ENCODE peak calls at places on chromosomes 16 and 17, in four cellular contexts. J is HFFc6; Q is WTC11; M is CD8-positive, alpha-beta T cell. E is an unnamed sample.
A peak's percentile ranks its signal among the peaks of the same experiment; 100 is the strongest.

GRCh38 chr17:78346605-78347250 is 13.1 kb downstream of the SOCS3 start:
- DNase-seq in Q (no peak), J (peak; percentile 27), M (no peak), E (no peak)

GRCh38 chr17:65723356-65723928 is 162.0 kb upstream of the AXIN2 start:
- DNase-seq in M (no peak), J (peak; percentile 3), Q (no peak), E (no peak)

GRCh38 chr17:30831257-30831656 is 509 bp upstream of the ATAD5 start:
- DNase-seq in J (no peak), M (no peak), Q (no peak), E (no peak)

GRCh38 chr16:49622084-49622390 is 233.9 kb downstream of the ZNF423 start:
- DNase-seq in J (no peak), M (no peak), Q (no peak), E (no peak)

GRCh38 chr17:77609553-77610517 is 348.7 kb upstream of the TNRC6C start:
- DNase-seq in M (peak; percentile 81), J (no peak), Q (no peak), E (no peak)

GRCh38 chr17:2598166-2598565 is 4.7 kb downstream of the PAFAH1B1 start:
- DNase-seq in M (no peak), Q (no peak), J (peak; percentile 41), E (no peak)

GRCh38 chr16:3520398-3520797 is 19.6 kb downstream of the CLUAP1 start:
- DNase-seq in J (no peak), Q (no peak), M (no peak), E (no peak)

GRCh38 chr17:83064732-83065659 is 14.4 kb upstream of the METRNL start:
- DNase-seq in Q (no peak), J (no peak), M (no peak), E (no peak)

GRCh38 chr16:79069118-79069517 is 531.4 kb downstream of the MAF start:
- DNase-seq in Q (no peak), M (no peak), J (no peak), E (no peak)

GRCh38 chr17:50181155-50181554 is 15.3 kb downstream of the SGCA start:
- DNase-seq in M (no peak), Q (no peak), J (no peak), E (no peak)

GRCh38 chr16:46658925-46659324 is 30.1 kb downstream of the VPS35 start:
- DNase-seq in Q (no peak), M (no peak), J (no peak), E (no peak)

GRCh38 chr16:81136331-81137011 is 40.3 kb upstream of the GCSH start:
- DNase-seq in J (no peak), Q (no peak), M (no peak), E (no peak)

GRCh38 chr17:80432961-80433550 is 18.1 kb downstream of the ENDOV start:
- DNase-seq in M (no peak), Q (no peak), J (no peak), E (no peak)

GRCh38 chr17:17151962-17152361 is 54.2 kb downstream of the PLD6 start:
- DNase-seq in Q (no peak), M (no peak), J (peak; percentile 95), E (no peak)

GRCh38 chr16:89957214-89957785 is 8.7 kb downstream of the DEF8 start:
- DNase-seq in J (no peak), Q (no peak), M (no peak), E (no peak)

GRCh38 chr17:59439261-59439660 is 107.8 kb downstream of the YPEL2 start:
- DNase-seq in J (no peak), M (no peak), Q (no peak), E (no peak)

GRCh38 chr17:80937501-80938356 is 53.9 kb upstream of the CHMP6 start:
- DNase-seq in Q (peak; percentile 11), J (no peak), M (no peak), E (no peak)

GRCh38 chr16:16938980-16939379 is 531.8 kb downstream of the XYLT1 start:
- DNase-seq in Q (no peak), J (no peak), M (no peak), E (no peak)

GRCh38 chr17:76122411-76123126 is 18.5 kb downstream of the FOXJ1 start:
- DNase-seq in Q (no peak), J (no peak), M (no peak), E (peak; percentile 4)

GRCh38 chr17:67855504-67856324 is 30.4 kb downstream of the BPTF start:
- DNase-seq in J (no peak), Q (no peak), M (no peak), E (no peak)

GRCh38 chr16:65105173-65105572 is 16.7 kb downstream of the CDH11 start:
- DNase-seq in J (no peak), M (no peak), Q (no peak), E (no peak)

GRCh38 chr17:76219670-76220383 is 20.5 kb downstream of the RNF157 start:
- DNase-seq in M (no peak), Q (no peak), J (no peak), E (peak; percentile 28)

GRCh38 chr16:48369765-48370164 is 15.4 kb downstream of the SIAH1 start:
- DNase-seq in M (no peak), Q (no peak), J (no peak), E (no peak)

GRCh38 chr16:88005148-88005547 is 53.9 kb downstream of the BANP start:
- DNase-seq in Q (peak; percentile 63), J (no peak), M (no peak), E (peak; percentile 53)

GRCh38 chr17:67460097-67460496 is 83.0 kb downstream of the PITPNC1 start:
- DNase-seq in J (no peak), Q (no peak), M (no peak), E (no peak)

GRCh38 chr17:34241062-34241461 is 14.0 kb upstream of the CCL2 start:
- DNase-seq in J (no peak), M (no peak), Q (no peak), E (peak; percentile 31)

GRCh38 chr17:29251969-29252866 is 5.6 kb downstream of the CRYBA1 start:
- DNase-seq in J (peak; percentile 48), Q (no peak), M (no peak), E (no peak)

GRCh38 chr16:66274335-66275110 is 92.0 kb upstream of the CDH5 start:
- DNase-seq in Q (no peak), M (no peak), J (peak; percentile 43), E (no peak)
- TF ChIP-seq CTCF in Q (no peak), M (no peak), J (peak; percentile 77), E (peak; percentile 1)

DNA sequence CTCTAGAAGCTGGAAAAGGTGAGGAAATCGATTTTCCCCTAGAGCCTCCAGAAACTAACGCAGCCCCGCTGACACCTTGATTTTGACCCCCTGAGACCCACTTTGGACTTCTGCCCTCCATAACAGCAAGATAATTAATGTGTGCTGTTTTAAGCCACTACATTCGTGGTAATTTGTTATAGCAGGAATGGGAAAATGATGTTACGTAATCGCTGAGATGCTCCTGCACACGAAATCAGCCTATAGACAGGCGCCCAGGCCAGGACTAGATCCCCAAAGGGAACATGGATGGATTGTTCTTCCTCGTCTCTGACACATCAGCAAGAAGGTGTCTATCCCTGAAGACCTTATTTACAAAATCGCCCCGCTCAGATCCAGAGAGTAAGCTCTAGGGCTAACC is 1.4 kb upstream of the MYOCD start:
- DNase-seq in M (no peak), J (no peak), Q (no peak), E (no peak)
- TF ChIP-seq CTCF in M (no peak), J (no peak), Q (no peak), E (no peak)

GRCh38 chr16:83622010-83622409 is 185.8 kb upstream of the HSBP1 start:
- DNase-seq in Q (no peak), M (no peak), J (no peak), E (no peak)

GRCh38 chr16:83624436-83625120 is 183.2 kb upstream of the HSBP1 start:
- DNase-seq in M (no peak), Q (peak; percentile 25), J (no peak), E (no peak)

GRCh38 chr16:83626204-83626603 is 181.6 kb upstream of the HSBP1 start:
- DNase-seq in J (no peak), M (no peak), Q (no peak), E (no peak)

GRCh38 chr16:83626676-83627075 is 181.1 kb upstream of the HSBP1 start:
- DNase-seq in J (no peak), Q (no peak), M (no peak), E (no peak)

GRCh38 chr16:83623091-83623730 is 184.6 kb upstream of the HSBP1 start:
- DNase-seq in Q (no peak), M (no peak), J (no peak), E (no peak)
- TF ChIP-seq CTCF in Q (no peak), M (no peak), J (no peak), E (no peak)

GRCh38 chr16:22188595-22189442 is 17.3 kb upstream of the EEF2K start:
- DNase-seq in M (peak; percentile 72), Q (peak; percentile 69), J (peak; percentile 82), E (peak; percentile 59)

GRCh38 chr16:22184615-22184968 is 21.5 kb upstream of the EEF2K start:
- DNase-seq in J (no peak), Q (no peak), M (no peak), E (no peak)

GRCh38 chr16:22188267-22188594 is 17.8 kb upstream of the EEF2K start:
- DNase-seq in J (no peak), M (no peak), Q (no peak), E (no peak)

GRCh38 chr16:22183901-22184614 is 21.8 kb downstream of the SDR42E2 start:
- DNase-seq in M (peak; percentile 41), J (no peak), Q (peak; percentile 70), E (no peak)

DNA sequence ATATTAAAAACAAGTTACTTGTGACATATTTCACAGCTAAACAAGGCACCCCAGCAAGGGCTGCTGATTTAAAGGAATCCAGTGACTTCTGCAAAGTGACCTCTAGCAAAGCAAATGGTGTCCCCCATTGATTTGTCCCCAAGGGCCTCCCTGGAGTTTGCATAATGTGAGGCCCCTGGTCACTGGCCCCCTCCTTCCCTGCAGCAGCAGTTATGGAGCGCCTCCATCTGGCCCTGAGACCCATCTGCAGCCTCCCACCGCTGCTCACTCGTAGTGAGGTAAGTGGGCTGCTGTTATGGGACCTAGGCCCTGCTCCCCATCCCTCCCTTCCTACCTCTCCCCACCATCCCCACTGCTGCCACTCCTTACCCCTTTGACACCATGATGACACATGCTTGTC is 19.6 kb upstream of the EEF2K start:
- DNase-seq in Q (peak; percentile 80), J (no peak), M (no peak), E (no peak)
- TF ChIP-seq CTCF in Q (peak; percentile 43), J (peak; percentile 68), M (no peak), E (no peak)

DNA sequence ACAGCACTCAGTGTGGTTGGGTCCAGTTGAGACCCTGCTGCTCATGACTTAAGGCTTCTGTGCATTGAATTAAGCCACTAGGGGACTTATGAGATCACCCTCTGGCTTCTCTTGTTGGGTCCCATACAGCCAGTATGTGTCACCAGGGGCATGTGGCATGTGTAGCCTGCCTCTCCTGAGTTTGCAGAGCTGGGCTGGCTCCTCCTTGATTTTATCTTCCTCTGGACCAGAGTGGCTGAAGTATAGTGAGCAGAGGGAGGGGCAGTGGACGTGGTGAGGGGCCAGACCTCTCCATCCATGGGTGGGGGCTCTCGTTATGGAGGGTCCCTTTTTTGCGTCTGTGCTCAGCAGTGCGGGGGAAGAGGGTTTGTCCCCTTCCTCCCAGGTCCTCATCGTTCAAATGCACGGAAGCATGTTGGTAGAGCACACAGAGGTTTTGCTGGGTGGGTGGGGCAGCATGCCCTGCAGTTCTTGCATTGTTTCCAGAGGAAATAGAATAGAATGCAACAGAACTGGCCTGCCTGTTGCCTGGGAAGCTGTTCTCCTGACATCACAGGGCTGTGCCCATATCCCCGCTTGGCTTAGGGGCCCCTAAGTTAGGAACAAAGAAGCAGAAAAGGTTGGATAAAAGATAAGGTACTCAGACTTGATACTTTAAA is 77.4 kb downstream of the SPECC1 start:
- DNase-seq in J (no peak), Q (no peak), M (no peak), E (peak; percentile 26)
- TF ChIP-seq CTCF in J (no peak), Q (no peak), M (no peak), E (no peak)